ENCODE peak calls at places on chromosomes 5 and 9, in eight cellular contexts. V is BJ, M is fibroblast of mammary gland, C is thyroid gland, L is heart left ventricle, S is mammary epithelial cell, F is IMR-90, Z is heart right ventricle. Q is an unnamed sample.
A peak's percentile ranks its signal among the peaks of the same experiment; 100 is the strongest.

GRCh38 chr5:36436306-36436705 is 134.6 kb upstream of the RANBP3L start:
- DNase-seq in M (no peak), Z (no peak), V (no peak), F (no peak), C (no peak), S (no peak), L (no peak), Q (no peak)

GRCh38 chr5:148998174-148998797 is 64.6 kb downstream of the SH3TC2 start:
- DNase-seq in S (peak; percentile 74), L (peak; percentile 28), F (peak; percentile 75), Z (no peak), M (peak; percentile 80), C (peak; percentile 14), V (no peak), Q (peak; percentile 82)

GRCh38 chr5:172582940-172583339 is 58.1 kb upstream of the NEURL1B start:
- DNase-seq in Z (no peak), L (no peak), F (no peak), S (no peak), C (no peak), V (no peak), M (no peak), Q (no peak)

GRCh38 chr5:96595300-96596090 is 66.7 kb upstream of the CAST start:
- DNase-seq in Z (no peak), M (peak; percentile 41), C (no peak), F (no peak), L (no peak), S (peak; percentile 23), V (no peak), Q (no peak)

GRCh38 chr5:96629774-96630173 is 32.4 kb upstream of the CAST start:
- DNase-seq in C (peak; percentile 18), S (peak; percentile 99), Z (no peak), F (peak; percentile 89), L (no peak), V (peak; percentile 58), M (peak; percentile 94), Q (peak; percentile 97)

GRCh38 chr5:54184797-54185196 is 125.6 kb downstream of the ARL15 start:
- DNase-seq in F (no peak), M (no peak), V (no peak), Z (no peak), S (no peak), C (no peak), L (no peak), Q (no peak)

GRCh38 chr5:91379602-91380490 is 3.3 kb downstream of the ARRDC3 start:
- DNase-seq in V (peak; percentile 45), L (peak; percentile 93), F (peak; percentile 84), M (peak; percentile 86), S (peak; percentile 95), Z (peak; percentile 93), C (peak; percentile 91), Q (peak; percentile 93)

GRCh38 chr9:98867434-98868168 is 60.1 kb downstream of the GALNT12 start:
- DNase-seq in V (peak; percentile 88), M (peak; percentile 98), L (peak; percentile 87), F (peak; percentile 92), S (no peak), Z (peak; percentile 73), C (peak; percentile 17), Q (peak; percentile 95)

GRCh38 chr5:142800776-142801494 is 30.8 kb downstream of the ARHGAP26 start:
- DNase-seq in C (no peak), L (no peak), Z (no peak), M (no peak), V (no peak), F (no peak), S (no peak), Q (no peak)

GRCh38 chr5:110735545-110735944 is 3.3 kb upstream of the SLC25A46 start:
- DNase-seq in S (no peak), M (no peak), Z (no peak), C (no peak), L (no peak), F (no peak), V (no peak), Q (no peak)

GRCh38 chr9:93250185-93250584 is 66.2 kb downstream of the WNK2 start:
- DNase-seq in F (no peak), V (no peak), L (no peak), S (no peak), M (no peak), Z (no peak), C (no peak), Q (no peak)

GRCh38 chr5:119966028-119966427 is 336.7 kb downstream of the FAM170A start:
- DNase-seq in F (no peak), L (no peak), V (no peak), Z (no peak), S (no peak), C (no peak), M (peak; percentile 46), Q (peak; percentile 15)

GRCh38 chr5:75020016-75020656 is 32.2 kb downstream of the GCNT4 start:
- DNase-seq in S (no peak), L (no peak), Z (no peak), V (no peak), F (no peak), C (no peak), M (no peak), Q (no peak)

GRCh38 chr5:37567566-37567965 is 188.4 kb downstream of the WDR70 start:
- DNase-seq in L (no peak), V (no peak), S (no peak), M (no peak), Z (no peak), C (no peak), F (no peak), Q (no peak)

GRCh38 chr5:79507251-79508205 is 6.4 kb downstream of the HOMER1 start:
- DNase-seq in C (no peak), V (no peak), F (no peak), L (no peak), S (no peak), Z (no peak), M (no peak), Q (peak; percentile 35)

GRCh38 chr5:113608113-113608551 is 94.6 kb downstream of the YTHDC2 start:
- DNase-seq in C (no peak), V (no peak), L (no peak), M (peak; percentile 17), S (peak; percentile 6), F (peak; percentile 43), Z (no peak), Q (no peak)

GRCh38 chr9:113620377-113621161 is 157.0 kb downstream of the RGS3 start:
- DNase-seq in C (peak; percentile 88), S (peak; percentile 78), Z (peak; percentile 53), F (peak; percentile 93), V (peak; percentile 74), M (peak; percentile 79), L (peak; percentile 81), Q (peak; percentile 91)

GRCh38 chr5:59525957-59526356 is 367.6 kb downstream of the PDE4D start:
- DNase-seq in C (no peak), Z (no peak), F (peak; percentile 51), L (no peak), M (peak; percentile 76), V (no peak), S (peak; percentile 52), Q (peak; percentile 97)

GRCh38 chr5:132385321-132386105 is 16.0 kb downstream of the SLC22A5 start:
- DNase-seq in S (peak; percentile 36), C (peak; percentile 49), V (no peak), M (peak; percentile 71), Z (no peak), F (peak; percentile 62), L (peak; percentile 57), Q (peak; percentile 71)

GRCh38 chr9:137740311-137740710 is 121.5 kb downstream of the EHMT1 start:
- DNase-seq in S (no peak), C (peak; percentile 46), V (peak; percentile 4), L (peak; percentile 32), F (peak; percentile 78), M (peak; percentile 62), Z (peak; percentile 51), Q (peak; percentile 89)

GRCh38 chr5:96197359-96197758 is 235.7 kb downstream of the PCSK1 start:
- DNase-seq in Z (no peak), M (no peak), C (no peak), L (no peak), F (no peak), S (no peak), V (no peak), Q (no peak)

GRCh38 chr5:127392762-127393161 is 102.2 kb downstream of the MEGF10 start:
- DNase-seq in M (no peak), F (no peak), S (no peak), L (no peak), C (no peak), V (peak; percentile 4), Z (no peak), Q (no peak)
- H3K4me3 ChIP-seq in M (no peak overlapping the region), F (no peak overlapping the region), S (no peak overlapping the region), L (no peak overlapping the region), C (no peak overlapping the region), V (no peak overlapping the region), Z (no peak overlapping the region), Q (no peak overlapping the region)

GRCh38 chr9:129839324-129840023 is 4.2 kb downstream of the USP20 start:
- DNase-seq in L (no peak), M (peak; percentile 25), C (no peak), Z (no peak), V (no peak), S (no peak), F (no peak), Q (no peak)
- TF ChIP-seq CTCF in L (no peak), M (no peak), C (no peak), Z (no peak), V (no peak), S (no peak), F (no peak), Q (no peak)

GRCh38 chr9:129737479-129738269 is 15.2 kb downstream of the PTGES start:
- DNase-seq in V (no peak), S (peak; percentile 54), F (peak; percentile 55), C (peak; percentile 85), M (peak; percentile 64), Z (peak; percentile 85), L (peak; percentile 84), Q (peak; percentile 73)
- H3K4me3 ChIP-seq in V (peak overlapping the region; percentile 37), S (peak overlapping the region; percentile 44), F (peak overlapping the region; percentile 30), C (no peak overlapping the region), M (peak overlapping the region; percentile 43), Z (peak overlapping the region; percentile 57), L (peak overlapping the region; percentile 50), Q (peak overlapping the region; percentile 56)

GRCh38 chr9:87528969-87529368 is 31.3 kb downstream of the DAPK1 start:
- DNase-seq in S (no peak), V (no peak), F (no peak), M (no peak), Z (no peak), C (peak; percentile 67), L (no peak), Q (no peak)

GRCh38 chr9:87531370-87532295 is 34.0 kb downstream of the DAPK1 start:
- DNase-seq in F (no peak), C (no peak), L (no peak), V (no peak), M (no peak), S (no peak), Z (no peak), Q (no peak)

GRCh38 chr9:87527211-87527916 is 29.7 kb downstream of the DAPK1 start:
- DNase-seq in S (no peak), V (no peak), F (no peak), M (no peak), C (no peak), Z (no peak), L (no peak), Q (no peak)

GRCh38 chr9:87530716-87531115 is 33.0 kb downstream of the DAPK1 start:
- DNase-seq in S (no peak), Z (no peak), M (no peak), V (no peak), C (no peak), L (no peak), F (no peak), Q (no peak)

DNA sequence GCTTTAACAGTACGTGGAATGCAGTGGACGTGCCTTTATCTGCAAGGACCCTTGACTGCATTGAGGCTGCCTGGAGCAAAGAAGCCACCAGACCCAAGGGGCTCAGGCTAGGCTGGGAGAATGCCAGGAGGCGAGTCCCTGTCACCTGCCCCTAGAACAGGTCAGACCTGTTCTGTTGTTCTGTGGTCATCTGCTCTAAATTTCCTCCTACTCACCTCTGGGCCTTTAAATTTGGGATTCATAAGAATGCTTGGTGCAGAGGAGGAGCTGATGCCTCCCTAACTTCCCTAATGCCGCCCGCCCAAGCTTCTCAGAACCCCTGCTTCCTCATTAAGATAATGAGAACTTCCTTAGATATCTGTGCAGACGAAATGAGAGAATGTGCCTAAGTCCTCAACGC is 32.0 kb downstream of the DAPK1 start:
- DNase-seq in C (peak; percentile 23), M (no peak), F (no peak), V (no peak), Z (no peak), L (no peak), S (no peak), Q (no peak)
- TF ChIP-seq CTCF in C (no peak), M (no peak), F (no peak), V (no peak), Z (no peak), L (no peak), S (no peak), Q (no peak)

Q was measured in choroid plexus epithelial cell.